ENCODE peak calls at places on chromosomes 1 and 21, in six cellular contexts. A, L, F, E, N and D are unnamed samples. For H3K4me1, the result is how much of the 10 kb centered on the place peaks cover.

GRCh38 chr1:192889082-192889481 is 80.2 kb downstream of the RGS2 start:
- DNase-seq in N (no peak), A (no peak), F (no peak), L (no peak), E (no peak), D (no peak)

GRCh38 chr1:38923607-38924006 is 18.0 kb downstream of the RHBDL2 start:
- DNase-seq in N (no peak), E (no peak), L (no peak), A (no peak), F (no peak), D (no peak)

GRCh38 chr1:53807916-53808315 is 30.2 kb downstream of the NDC1 start:
- DNase-seq in L (no peak), E (no peak), A (peak), F (no peak), N (peak), D (no peak)

GRCh38 chr1:201000391-201000790 is 23.1 kb downstream of the KIF21B start:
- DNase-seq in N (no peak), A (no peak), F (no peak), L (peak), E (no peak), D (no peak)

GRCh38 chr1:212486591-212486963 is 53.9 kb downstream of the NENF start:
- DNase-seq in F (no peak), E (no peak), N (no peak), A (no peak), L (no peak), D (no peak)

GRCh38 chr1:31374511-31375196 is 1.8 kb upstream of the FABP3 start:
- DNase-seq in E (no peak), F (no peak), A (peak), L (peak), N (peak), D (no peak)

GRCh38 chr1:180153032-180153431 is 1.6 kb upstream of the QSOX1 start:
- DNase-seq in A (no peak), F (no peak), N (no peak), L (no peak), E (no peak), D (no peak)

GRCh38 chr21:20030390-20030789 is 967.8 kb upstream of the NCAM2 start:
- DNase-seq in E (no peak), F (no peak), A (no peak), N (no peak), L (peak), D (no peak)

GRCh38 chr21:29304577-29304976 is 5.9 kb downstream of the BACH1 start:
- DNase-seq in E (no peak), A (no peak), N (no peak), F (no peak), L (no peak), D (no peak)

GRCh38 chr1:68269637-68270430 is 37.5 kb upstream of the WLS start:
- DNase-seq in L (no peak), N (peak), F (peak), A (peak), E (no peak), D (no peak)

GRCh38 chr1:115158181-115158580 is 68.9 kb upstream of the TSPAN2 start:
- DNase-seq in L (peak), N (peak), E (no peak), A (peak), F (no peak), D (no peak)

GRCh38 chr1:16449065-16449464 is 8.5 kb downstream of the NECAP2 start:
- DNase-seq in N (no peak), L (no peak), A (no peak), E (no peak), F (no peak), D (no peak)

GRCh38 chr1:206448471-206448870 is 21.8 kb upstream of the IKBKE start:
- DNase-seq in E (no peak), A (no peak), L (no peak), N (no peak), F (no peak), D (no peak)

GRCh38 chr1:67009792-67010191 is 44.2 kb downstream of the SLC35D1 start:
- DNase-seq in F (no peak), A (no peak), L (no peak), N (no peak), E (no peak), D (no peak)

GRCh38 chr1:59360170-59360569 is 63.3 kb downstream of the FGGY start:
- DNase-seq in A (peak), F (no peak), L (no peak), E (no peak), N (peak), D (no peak)

GRCh38 chr1:76901158-76901767 is 34.0 kb downstream of the ST6GALNAC5 start:
- DNase-seq in F (peak), A (peak), E (peak), N (peak), L (peak), D (peak)

GRCh38 chr21:45209685-45210284 is 77.9 kb downstream of the POFUT2 start:
- DNase-seq in L (no peak), E (no peak), N (no peak), F (no peak), A (no peak), D (no peak)

GRCh38 chr1:192954705-192955265 is 104.4 kb downstream of the UCHL5 start:
- DNase-seq in F (no peak), A (no peak), L (no peak), N (peak), E (no peak), D (no peak)

GRCh38 chr1:2628933-2629626 is 3.7 kb downstream of the MMEL1 start:
- DNase-seq in F (no peak), N (no peak), E (no peak), A (no peak), L (no peak), D (no peak)

GRCh38 chr21:41861987-41862386 is 17.2 kb downstream of the PRDM15 start:
- DNase-seq in F (no peak), A (no peak), E (no peak), N (no peak), L (no peak), D (no peak)

GRCh38 chr1:234854648-234855039 is 244.7 kb upstream of the IRF2BP2 start:
- DNase-seq in N (no peak), E (no peak), A (no peak), F (no peak), L (no peak), D (no peak)

DNA sequence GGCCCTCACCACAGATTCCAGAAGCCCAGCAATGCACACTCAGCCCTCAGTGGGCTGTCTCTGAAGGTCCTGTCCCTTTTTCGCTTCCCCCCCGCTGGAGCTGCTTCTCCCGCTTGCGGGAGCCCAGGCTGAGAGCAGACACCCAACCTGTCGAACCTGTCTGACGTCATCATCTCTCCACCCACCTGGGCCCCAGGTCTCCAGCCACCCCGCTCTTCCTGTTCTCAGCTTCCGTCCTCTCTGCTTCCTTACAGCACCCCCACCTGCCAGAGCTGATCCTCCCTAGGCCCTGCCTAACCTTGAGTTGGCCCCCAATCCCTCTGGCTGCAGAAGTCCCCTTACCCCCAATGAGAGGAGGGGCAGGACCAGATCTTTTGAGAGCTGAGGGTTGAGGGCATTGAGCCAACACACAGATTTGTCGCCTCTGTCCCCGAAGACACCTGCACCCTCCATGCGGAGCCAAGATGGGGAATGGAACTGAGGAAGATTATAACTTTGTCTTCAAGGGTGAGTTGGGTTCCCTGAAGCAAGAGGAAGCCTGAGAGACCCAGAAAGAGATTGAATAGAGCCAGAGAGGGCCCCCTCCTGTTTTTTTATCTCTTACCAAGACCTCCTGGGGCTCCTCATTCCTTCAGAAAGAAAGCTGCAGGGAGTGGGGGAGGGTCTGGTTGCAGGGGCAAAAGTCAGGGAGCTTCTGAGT is at the start of gene RAB25:
- DNase-seq in L (peak), F (peak), E (no peak), N (no peak), A (no peak), D (peak)
- H3K4me3 ChIP-seq in L (no peak), F (peak), E (peak), N (no peak), A (no peak), D (peak)

GRCh38 chr1:208241541-208241940 is 2.6 kb downstream of the PLXNA2 start:
- DNase-seq in E (no peak), F (no peak), N (no peak), L (no peak), A (no peak), D (no peak)
- H3K4me1 ChIP-seq in E (under half), F (under half), N (under half), L (under half), A (under half), D (under half)

DNA sequence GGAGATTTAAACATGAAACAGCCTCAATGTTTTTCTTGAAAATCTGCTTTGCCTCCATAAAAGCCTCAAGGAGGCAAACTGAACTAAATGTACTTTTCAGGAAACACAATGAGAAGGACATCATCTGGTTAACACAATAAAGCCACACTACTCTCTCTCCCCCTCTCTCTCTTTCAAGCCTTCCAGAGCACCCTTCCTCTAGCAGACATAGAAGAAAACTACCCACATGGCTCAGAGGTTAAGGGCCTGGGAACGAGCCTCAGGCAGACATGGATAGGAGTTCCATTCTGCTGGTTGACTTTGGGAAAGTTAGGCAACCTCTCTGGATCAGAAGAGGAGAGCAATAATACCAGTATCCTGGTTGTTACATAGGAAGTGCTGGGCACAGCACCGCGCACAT is 42.9 kb downstream of the RUNX1 start:
- DNase-seq in L (no peak), A (no peak), E (no peak), F (no peak), N (no peak), D (no peak)
- H3K4me3 ChIP-seq in L (no peak), A (no peak), E (no peak), F (no peak), N (no peak), D (no peak)

DNA sequence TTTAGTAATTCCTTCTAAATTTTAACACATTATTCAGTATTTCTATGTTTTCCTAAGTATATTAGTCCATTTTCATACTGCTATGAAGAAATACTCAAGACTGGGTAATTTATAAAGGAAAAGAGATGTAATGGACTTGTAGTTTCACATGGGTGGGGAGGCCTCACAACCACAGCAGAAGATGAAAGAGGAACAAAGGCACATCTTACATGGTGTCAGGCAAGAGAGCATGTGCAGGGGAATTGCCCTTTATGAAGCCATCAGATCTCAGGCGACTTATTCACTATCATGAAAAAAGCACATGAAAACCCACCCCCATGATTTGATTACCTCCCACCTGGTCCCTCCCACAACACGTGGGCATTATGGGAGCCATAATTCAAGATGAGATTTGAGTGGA is 15.6 kb downstream of the GBP5 start:
- DNase-seq in A (no peak), N (no peak), F (no peak), E (no peak), L (no peak), D (no peak)
- H3K4me1 ChIP-seq in A (under half), N (under half), F (under half), E (under half), L (under half), D (under half)

DNA sequence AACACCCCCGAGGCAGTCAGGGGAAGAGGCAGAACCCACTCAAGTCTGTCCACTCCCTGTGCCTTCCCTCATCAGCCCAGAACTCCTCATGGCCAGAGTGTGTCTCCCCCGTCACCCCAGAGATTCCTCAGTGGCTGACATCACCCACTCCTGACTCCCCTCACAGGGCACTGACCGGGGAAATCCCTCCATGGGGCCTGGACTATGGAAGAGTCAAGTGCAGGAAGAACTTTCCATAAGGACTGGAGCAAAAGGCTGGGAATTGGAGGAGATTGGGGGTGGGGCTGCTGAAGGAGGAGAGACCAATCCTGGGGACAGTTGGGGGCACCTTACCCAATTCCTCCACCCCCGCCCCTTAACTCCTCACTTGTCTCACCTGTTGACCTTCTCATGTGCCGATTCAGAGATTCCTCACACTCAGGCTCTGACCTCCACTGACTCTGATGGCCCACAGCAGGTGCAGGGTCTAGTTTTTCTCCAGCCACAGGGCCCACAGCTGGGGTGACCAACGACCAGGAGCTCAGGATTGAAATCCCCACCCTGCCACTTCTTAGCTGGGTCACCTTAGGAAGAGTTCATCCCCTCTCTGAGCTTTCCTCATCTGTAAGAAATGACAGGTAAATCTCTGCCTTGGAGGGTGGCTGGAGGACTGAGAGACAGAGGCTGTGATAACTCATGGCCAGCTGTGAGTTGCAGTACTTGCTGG is 481 bp upstream of the EXTL1 start:
- DNase-seq in L (peak), A (peak), F (no peak), N (no peak), E (no peak), D (no peak)
- H3K4me3 ChIP-seq in L (no peak), A (no peak), F (no peak), N (no peak), E (no peak), D (no peak)

DNA sequence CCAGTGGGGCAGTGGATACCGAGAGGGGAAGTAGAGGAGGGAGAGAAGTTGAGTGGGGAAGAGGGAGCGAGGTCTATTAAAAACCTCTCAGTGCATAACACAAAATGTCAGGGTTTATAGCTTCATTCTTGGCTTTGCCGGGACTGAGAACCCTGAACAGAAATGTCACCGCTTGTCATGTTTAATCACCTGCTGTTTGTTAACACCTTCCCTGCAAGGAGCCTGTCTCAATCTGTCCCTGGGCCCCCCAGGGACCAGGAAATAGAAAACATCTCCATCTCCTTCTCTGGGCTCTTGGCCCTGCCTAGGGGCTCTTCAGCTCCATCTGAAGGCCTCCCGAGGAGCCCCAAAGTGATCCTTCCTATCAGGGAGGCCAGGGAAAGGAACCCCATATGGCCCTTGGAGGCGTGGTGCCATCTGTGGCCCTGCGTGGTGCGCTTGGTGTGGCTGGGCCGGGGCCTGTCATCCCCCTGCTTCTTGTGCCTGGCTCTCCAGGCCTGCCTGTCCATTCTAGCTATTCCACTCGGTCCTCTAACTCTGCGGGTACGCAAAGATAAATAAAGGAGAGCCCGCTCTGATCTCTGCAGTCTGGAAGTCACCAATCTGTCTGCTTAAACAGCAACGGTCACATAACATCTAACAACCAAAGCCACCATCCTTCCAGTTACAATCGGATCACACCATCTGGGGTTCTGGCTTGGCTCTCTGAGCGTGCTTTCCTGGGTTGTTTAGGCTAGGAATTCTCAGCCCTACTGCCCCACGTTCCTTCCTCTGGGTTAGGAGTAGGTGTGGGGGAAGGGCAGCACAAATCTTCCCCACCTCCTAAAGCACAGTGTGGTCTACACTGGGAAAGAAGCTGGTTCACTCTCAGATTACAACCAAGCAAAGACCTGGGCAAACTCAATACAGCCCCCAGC is 113.7 kb downstream of the CASZ1 start:
- DNase-seq in F (no peak), N (no peak), L (no peak), E (no peak), A (no peak), D (no peak)
- H3K4me1 ChIP-seq in F (under half), N (under half), L (under half), E (under half), A (under half), D (under half)

GRCh38 chr1:178294654-178295053 is 200.8 kb downstream of the RASAL2 start:
- DNase-seq in L (no peak), E (no peak), N (no peak), F (no peak), A (no peak), D (peak)

GRCh38 chr1:178301141-178301540 is 195.6 kb downstream of the CLEC20A start:
- DNase-seq in A (no peak), F (no peak), L (no peak), N (no peak), E (no peak), D (no peak)

DNA sequence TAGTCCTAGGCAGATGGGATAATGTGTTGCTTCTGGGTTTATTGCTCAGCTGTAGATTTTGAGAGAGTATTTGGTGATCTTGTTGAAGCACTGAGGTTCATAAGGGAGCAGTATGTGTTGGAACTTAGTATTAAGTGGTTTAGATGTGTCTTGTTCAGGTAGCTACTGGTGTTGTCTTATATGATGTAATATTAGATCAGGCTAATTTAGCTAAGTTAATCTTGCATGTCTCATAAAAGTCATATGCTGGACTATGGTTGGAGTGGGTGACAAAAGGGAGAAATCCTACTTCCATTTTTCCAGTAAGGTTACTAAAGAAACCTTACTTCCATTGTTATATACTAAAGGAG is 196.4 kb downstream of the CLEC20A start:
- DNase-seq in L (no peak), F (no peak), N (no peak), A (no peak), E (no peak), D (no peak)
- H3K4me3 ChIP-seq in L (no peak), F (no peak), N (no peak), A (no peak), E (no peak), D (no peak)

DNA sequence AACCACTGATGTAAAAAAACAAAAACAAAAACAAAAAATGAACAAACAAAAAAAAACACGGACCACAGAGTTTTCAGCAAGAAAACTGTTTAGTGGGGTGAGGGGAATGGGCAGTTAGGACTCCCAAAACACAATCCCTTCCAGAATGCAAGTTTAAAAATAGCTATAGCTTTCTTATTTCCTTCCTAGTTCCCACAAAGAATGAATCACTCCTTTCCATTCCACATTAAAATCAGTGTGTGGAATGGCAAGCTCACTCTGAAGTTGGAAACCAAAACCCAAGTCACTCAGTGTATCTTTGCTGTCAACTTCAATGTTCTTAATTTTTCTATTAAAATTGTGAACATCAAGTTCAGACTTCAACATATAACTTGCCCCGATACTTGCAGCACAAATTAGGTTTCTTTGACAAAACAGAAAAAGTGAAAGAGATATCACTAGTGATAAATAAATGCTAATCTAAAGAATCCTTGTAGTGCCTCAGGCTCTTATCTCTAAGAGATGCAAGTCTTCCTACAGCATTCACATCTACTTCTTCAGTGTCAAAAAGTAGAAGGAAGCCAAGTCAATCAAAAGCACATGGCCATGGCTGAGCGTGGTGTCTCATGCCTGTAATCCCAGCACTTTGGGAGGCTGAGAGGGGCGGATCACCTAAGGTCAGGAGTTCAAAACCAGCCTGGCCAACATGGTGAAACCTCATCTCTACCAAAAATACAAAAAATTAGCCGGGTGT is 45.5 kb downstream of the TOR3A start:
- DNase-seq in L (no peak), E (no peak), A (peak), F (no peak), N (peak), D (no peak)
- H3K4me1 ChIP-seq in L (under half), E (under half), A (under half), F (half or more), N (under half), D (under half)

DNA sequence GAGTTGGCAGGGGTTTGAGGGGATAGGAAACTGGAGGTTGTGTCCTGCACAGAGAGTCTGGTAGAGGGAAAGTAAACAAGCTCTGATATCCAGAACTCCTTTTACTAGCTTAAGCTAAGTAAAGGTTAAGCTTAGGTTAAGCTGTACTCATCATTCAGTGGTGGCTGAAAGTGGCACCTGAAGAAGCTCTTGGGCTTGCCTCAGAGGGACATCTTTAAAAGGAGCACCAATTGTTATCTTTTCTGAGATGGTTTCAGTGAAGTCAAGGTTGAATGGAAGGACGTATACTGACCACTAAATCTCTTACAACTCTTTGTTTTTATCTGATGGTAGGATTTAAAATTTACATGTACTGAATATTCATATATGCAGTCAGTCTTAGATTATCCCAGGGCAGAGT is 43.2 kb downstream of the S1PR1 start:
- DNase-seq in E (no peak), L (no peak), N (no peak), F (no peak), A (no peak), D (no peak)
- H3K4me3 ChIP-seq in E (no peak), L (no peak), N (no peak), F (no peak), A (no peak), D (no peak)